ENCODE peak calls at places on chromosomes 6 and 20, in seven cellular contexts. N is effector CD8-positive, alpha-beta T cell; R is fibroblast of gingiva; L is uterus; V is DMS53; X is fibroblast of mammary gland; M is sciatic nerve. H is an unnamed sample.

GRCh38 chr6:107114872-107115694 is at the start of gene BEND3:
- DNase-seq in N (peak), X (no peak), M (peak), L (no peak), V (peak), R (no peak), H (peak)

GRCh38 chr20:63955281-63955845 is 853 bp downstream of the UCKL1 start:
- DNase-seq in L (no peak), X (no peak), R (peak), M (no peak), N (peak), V (peak), H (no peak)

GRCh38 chr20:57809661-57810172 is 99.9 kb upstream of the PMEPA1 start:
- DNase-seq in X (no peak), M (no peak), V (no peak), L (no peak), R (no peak), N (no peak), H (no peak)

GRCh38 chr6:143396497-143397228 is 53.8 kb downstream of the ADAT2 start:
- DNase-seq in N (no peak), L (no peak), V (no peak), M (no peak), X (no peak), R (no peak), H (no peak)

GRCh38 chr6:140670013-140670412 is 1295.6 kb upstream of the CITED2 start:
- DNase-seq in M (no peak), L (no peak), R (peak), V (no peak), N (no peak), X (peak), H (no peak)

GRCh38 chr6:156410649-156411048 is 366.5 kb upstream of the ARID1B start:
- DNase-seq in N (no peak), L (no peak), R (no peak), V (peak), M (no peak), X (no peak), H (no peak)

GRCh38 chr20:17662333-17663039 is 19.6 kb downstream of the RRBP1 start:
- DNase-seq in R (peak), X (peak), V (no peak), N (no peak), L (peak), M (no peak), H (peak)

GRCh38 chr6:12595161-12595792 is 121.3 kb upstream of the PHACTR1 start:
- DNase-seq in R (peak), L (no peak), X (peak), V (no peak), N (no peak), M (no peak), H (no peak)

GRCh38 chr6:35833534-35833933 is 28.4 kb downstream of the LHFPL5 start:
- DNase-seq in N (no peak), V (no peak), M (no peak), R (peak), L (no peak), X (peak), H (no peak)

H was measured in heart right ventricle.